ENCODE peak calls at places on chromosome 18, in seven cellular contexts. One of them, this sample, is unnamed.

GRCh38 chr18:35521133-35521532 is 23.4 kb upstream of the INO80C start:
- DNase-seq in mesendoderm: no peak
- DNase-seq in left kidney: no peak
- DNase-seq in left lung: no peak
- DNase-seq in posterior vena cava: no peak
- DNase-seq in naive B cell: no peak
- DNase-seq in dermis microvascular lymphatic vessel endothelial cell: no peak
- DNase-seq in this sample: no peak

GRCh38 chr18:77248873-77249582 is 620 bp upstream of the GALR1 start:
- DNase-seq in mesendoderm: peak
- DNase-seq in naive B cell: no peak
- DNase-seq in left lung: no peak
- DNase-seq in left kidney: peak
- DNase-seq in dermis microvascular lymphatic vessel endothelial cell: no peak
- DNase-seq in posterior vena cava: no peak
- DNase-seq in this sample: no peak

GRCh38 chr18:3179430-3180089 is 40.2 kb downstream of the MYOM1 start:
- DNase-seq in posterior vena cava: no peak
- DNase-seq in left kidney: peak
- DNase-seq in left lung: no peak
- DNase-seq in naive B cell: peak
- DNase-seq in mesendoderm: peak
- DNase-seq in dermis microvascular lymphatic vessel endothelial cell: no peak
- DNase-seq in this sample: no peak

GRCh38 chr18:12768622-12769021 is 65.8 kb downstream of the PSMG2 start:
- DNase-seq in naive B cell: no peak
- DNase-seq in left lung: no peak
- DNase-seq in posterior vena cava: no peak
- DNase-seq in left kidney: no peak
- DNase-seq in mesendoderm: no peak
- DNase-seq in dermis microvascular lymphatic vessel endothelial cell: no peak
- DNase-seq in this sample: no peak

GRCh38 chr18:54043484-54044256 is 180.8 kb downstream of the MBD2 start:
- DNase-seq in dermis microvascular lymphatic vessel endothelial cell: no peak
- DNase-seq in posterior vena cava: no peak
- DNase-seq in mesendoderm: no peak
- DNase-seq in left kidney: no peak
- DNase-seq in left lung: no peak
- DNase-seq in naive B cell: no peak
- DNase-seq in this sample: no peak

GRCh38 chr18:58998421-58999203 is 133.9 kb downstream of the ZNF532 start:
- DNase-seq in left kidney: peak
- DNase-seq in left lung: no peak
- DNase-seq in posterior vena cava: peak
- DNase-seq in naive B cell: no peak
- DNase-seq in dermis microvascular lymphatic vessel endothelial cell: peak
- DNase-seq in mesendoderm: peak
- DNase-seq in this sample: peak

GRCh38 chr18:47519277-47519676 is 267.8 kb upstream of the SKOR2 start:
- DNase-seq in mesendoderm: no peak
- DNase-seq in posterior vena cava: no peak
- DNase-seq in left lung: no peak
- DNase-seq in left kidney: no peak
- DNase-seq in dermis microvascular lymphatic vessel endothelial cell: no peak
- DNase-seq in naive B cell: no peak
- DNase-seq in this sample: no peak

GRCh38 chr18:47118986-47119385 is 31.3 kb downstream of the HDHD2 start:
- DNase-seq in left kidney: no peak
- DNase-seq in mesendoderm: no peak
- DNase-seq in posterior vena cava: no peak
- DNase-seq in left lung: no peak
- DNase-seq in dermis microvascular lymphatic vessel endothelial cell: no peak
- DNase-seq in naive B cell: no peak
- DNase-seq in this sample: no peak

GRCh38 chr18:62452280-62452824 is 70.5 kb upstream of the ZCCHC2 start:
- DNase-seq in dermis microvascular lymphatic vessel endothelial cell: no peak
- DNase-seq in naive B cell: no peak
- DNase-seq in left lung: no peak
- DNase-seq in posterior vena cava: no peak
- DNase-seq in mesendoderm: no peak
- DNase-seq in left kidney: no peak
- DNase-seq in this sample: peak